ENCODE peak calls at places on chromosomes 16 and 17, in five cellular contexts. One of them, this sample, is unnamed.

GRCh38 chr17:50955160-50955559 is 89.0 kb upstream of the TOB1 start:
- DNase-seq in fibroblast of lung: no peak
- DNase-seq in CD4-positive, CD25-positive, alpha-beta regulatory T cell: no peak
- DNase-seq in endodermal cell: no peak
- DNase-seq in esophagus squamous epithelium: no peak
- DNase-seq in this sample: no peak

GRCh38 chr16:56939801-56940200 is 7.9 kb downstream of the HERPUD1 start:
- DNase-seq in CD4-positive, CD25-positive, alpha-beta regulatory T cell: no peak
- DNase-seq in endodermal cell: no peak
- DNase-seq in esophagus squamous epithelium: no peak
- DNase-seq in fibroblast of lung: no peak
- DNase-seq in this sample: no peak

GRCh38 chr17:8126306-8127066 is 2.6 kb upstream of the HES7 start:
- DNase-seq in fibroblast of lung: peak; percentile 43
- DNase-seq in CD4-positive, CD25-positive, alpha-beta regulatory T cell: no peak
- DNase-seq in endodermal cell: peak; percentile 89
- DNase-seq in esophagus squamous epithelium: no peak
- DNase-seq in this sample: peak; percentile 82

GRCh38 chr17:76137351-76138233 is 3.5 kb downstream of the FOXJ1 start:
- DNase-seq in CD4-positive, CD25-positive, alpha-beta regulatory T cell: no peak
- DNase-seq in esophagus squamous epithelium: no peak
- DNase-seq in endodermal cell: peak; percentile 80
- DNase-seq in fibroblast of lung: no peak
- DNase-seq in this sample: no peak

GRCh38 chr17:39617446-39618251 is 9.1 kb upstream of the PPP1R1B start:
- DNase-seq in CD4-positive, CD25-positive, alpha-beta regulatory T cell: peak; percentile 49
- DNase-seq in fibroblast of lung: peak; percentile 18
- DNase-seq in endodermal cell: peak; percentile 80
- DNase-seq in esophagus squamous epithelium: no peak
- DNase-seq in this sample: peak; percentile 34

GRCh38 chr17:14373587-14374259 is 72.8 kb downstream of the HS3ST3B1 start:
- DNase-seq in endodermal cell: no peak
- DNase-seq in esophagus squamous epithelium: no peak
- DNase-seq in fibroblast of lung: no peak
- DNase-seq in CD4-positive, CD25-positive, alpha-beta regulatory T cell: no peak
- DNase-seq in this sample: no peak

GRCh38 chr16:84161011-84161410 is 15.9 kb downstream of the DNAAF1 start:
- DNase-seq in CD4-positive, CD25-positive, alpha-beta regulatory T cell: no peak
- DNase-seq in endodermal cell: peak; percentile 34
- DNase-seq in fibroblast of lung: no peak
- DNase-seq in esophagus squamous epithelium: no peak
- DNase-seq in this sample: no peak

GRCh38 chr17:62187681-62188080 is 122.6 kb upstream of the MED13 start:
- DNase-seq in fibroblast of lung: peak; percentile 25
- DNase-seq in endodermal cell: no peak
- DNase-seq in CD4-positive, CD25-positive, alpha-beta regulatory T cell: no peak
- DNase-seq in esophagus squamous epithelium: no peak
- DNase-seq in this sample: no peak

GRCh38 chr16:49739381-49739780 is 116.5 kb downstream of the ZNF423 start:
- DNase-seq in esophagus squamous epithelium: no peak
- DNase-seq in fibroblast of lung: no peak
- DNase-seq in CD4-positive, CD25-positive, alpha-beta regulatory T cell: no peak
- DNase-seq in endodermal cell: peak; percentile 90
- DNase-seq in this sample: peak; percentile 14

GRCh38 chr17:70024253-70024652 is 50.8 kb upstream of the KCNJ16 start:
- DNase-seq in fibroblast of lung: no peak
- DNase-seq in esophagus squamous epithelium: no peak
- DNase-seq in CD4-positive, CD25-positive, alpha-beta regulatory T cell: no peak
- DNase-seq in endodermal cell: no peak
- DNase-seq in this sample: no peak

GRCh38 chr16:85998868-85999729 is 100.1 kb downstream of the IRF8 start:
- DNase-seq in CD4-positive, CD25-positive, alpha-beta regulatory T cell: no peak
- DNase-seq in esophagus squamous epithelium: no peak
- DNase-seq in endodermal cell: peak; percentile 33
- DNase-seq in fibroblast of lung: no peak
- DNase-seq in this sample: no peak

GRCh38 chr16:69186642-69187386 is at the start of gene SNTB2:
- DNase-seq in fibroblast of lung: peak; percentile 85
- DNase-seq in CD4-positive, CD25-positive, alpha-beta regulatory T cell: peak; percentile 79
- DNase-seq in esophagus squamous epithelium: peak; percentile 57
- DNase-seq in endodermal cell: peak; percentile 97
- DNase-seq in this sample: peak; percentile 96

GRCh38 chr17:75808905-75809621 is 24.5 kb downstream of the UNK start:
- DNase-seq in fibroblast of lung: peak; percentile 87
- DNase-seq in esophagus squamous epithelium: no peak
- DNase-seq in endodermal cell: peak; percentile 49
- DNase-seq in CD4-positive, CD25-positive, alpha-beta regulatory T cell: no peak
- DNase-seq in this sample: no peak

GRCh38 chr17:79338589-79338988 is 264.0 kb downstream of the ENGASE start:
- DNase-seq in esophagus squamous epithelium: no peak
- DNase-seq in endodermal cell: no peak
- DNase-seq in CD4-positive, CD25-positive, alpha-beta regulatory T cell: no peak
- DNase-seq in fibroblast of lung: peak; percentile 18
- DNase-seq in this sample: no peak

GRCh38 chr17:66203274-66204015 is 11.5 kb upstream of the CEP112 start:
- DNase-seq in CD4-positive, CD25-positive, alpha-beta regulatory T cell: no peak
- DNase-seq in esophagus squamous epithelium: no peak
- DNase-seq in endodermal cell: no peak
- DNase-seq in fibroblast of lung: no peak
- DNase-seq in this sample: no peak

GRCh38 chr17:39573447-39574298 is 34.0 kb downstream of the NEUROD2 start:
- DNase-seq in esophagus squamous epithelium: no peak
- DNase-seq in CD4-positive, CD25-positive, alpha-beta regulatory T cell: no peak
- DNase-seq in endodermal cell: peak; percentile 91
- DNase-seq in fibroblast of lung: peak; percentile 76
- DNase-seq in this sample: no peak

GRCh38 chr16:57310801-57311200 is 26.3 kb upstream of the PLLP start:
- DNase-seq in fibroblast of lung: no peak
- DNase-seq in CD4-positive, CD25-positive, alpha-beta regulatory T cell: no peak
- DNase-seq in endodermal cell: no peak
- DNase-seq in esophagus squamous epithelium: no peak
- DNase-seq in this sample: no peak

GRCh38 chr16:49463529-49463928 is 89.9 kb downstream of the C16orf78 start:
- DNase-seq in endodermal cell: peak; percentile 36
- DNase-seq in esophagus squamous epithelium: no peak
- DNase-seq in fibroblast of lung: no peak
- DNase-seq in CD4-positive, CD25-positive, alpha-beta regulatory T cell: peak; percentile 80
- DNase-seq in this sample: no peak

GRCh38 chr17:40106089-40106759 is 5.8 kb upstream of the NR1D1 start:
- DNase-seq in CD4-positive, CD25-positive, alpha-beta regulatory T cell: no peak
- DNase-seq in esophagus squamous epithelium: no peak
- DNase-seq in fibroblast of lung: no peak
- DNase-seq in endodermal cell: no peak
- DNase-seq in this sample: no peak

GRCh38 chr16:49850558-49851467 is 5.1 kb downstream of the ZNF423 start:
- DNase-seq in CD4-positive, CD25-positive, alpha-beta regulatory T cell: no peak
- DNase-seq in esophagus squamous epithelium: no peak
- DNase-seq in fibroblast of lung: no peak
- DNase-seq in endodermal cell: no peak
- DNase-seq in this sample: no peak

GRCh38 chr16:17408955-17409441 is 61.8 kb downstream of the XYLT1 start:
- DNase-seq in esophagus squamous epithelium: no peak
- DNase-seq in CD4-positive, CD25-positive, alpha-beta regulatory T cell: no peak
- DNase-seq in fibroblast of lung: no peak
- DNase-seq in endodermal cell: no peak
- DNase-seq in this sample: no peak

GRCh38 chr17:2468270-2468669 is 43.4 kb downstream of the METTL16 start:
- DNase-seq in endodermal cell: no peak
- DNase-seq in fibroblast of lung: peak; percentile 99
- DNase-seq in CD4-positive, CD25-positive, alpha-beta regulatory T cell: no peak
- DNase-seq in esophagus squamous epithelium: no peak
- DNase-seq in this sample: no peak

GRCh38 chr16:72990003-72990521 is 57.9 kb downstream of the ZFHX3 start:
- DNase-seq in endodermal cell: peak; percentile 68
- DNase-seq in CD4-positive, CD25-positive, alpha-beta regulatory T cell: no peak
- DNase-seq in esophagus squamous epithelium: no peak
- DNase-seq in fibroblast of lung: peak; percentile 80
- DNase-seq in this sample: no peak

GRCh38 chr16:83963277-83964119 is 4.5 kb upstream of the NECAB2 start:
- DNase-seq in endodermal cell: no peak
- DNase-seq in CD4-positive, CD25-positive, alpha-beta regulatory T cell: no peak
- DNase-seq in esophagus squamous epithelium: no peak
- DNase-seq in fibroblast of lung: no peak
- DNase-seq in this sample: no peak

GRCh38 chr16:57736419-57737281 is 1.1 kb downstream of the KATNB1 start:
- DNase-seq in endodermal cell: peak; percentile 78
- DNase-seq in fibroblast of lung: peak; percentile 81
- DNase-seq in CD4-positive, CD25-positive, alpha-beta regulatory T cell: peak; percentile 25
- DNase-seq in esophagus squamous epithelium: no peak
- DNase-seq in this sample: peak; percentile 45

GRCh38 chr17:79874329-79874981 is 35.2 kb upstream of the CBX4 start:
- DNase-seq in esophagus squamous epithelium: no peak
- DNase-seq in fibroblast of lung: peak; percentile 20
- DNase-seq in endodermal cell: peak; percentile 72
- DNase-seq in CD4-positive, CD25-positive, alpha-beta regulatory T cell: peak; percentile 33
- DNase-seq in this sample: peak; percentile 66

GRCh38 chr16:81606039-81606438 is 161.4 kb downstream of the CMIP start:
- DNase-seq in esophagus squamous epithelium: no peak
- DNase-seq in endodermal cell: no peak
- DNase-seq in CD4-positive, CD25-positive, alpha-beta regulatory T cell: no peak
- DNase-seq in fibroblast of lung: no peak
- DNase-seq in this sample: no peak
- H3K4me1 ChIP-seq in esophagus squamous epithelium: peaks cover 46% of the 10 kb centered on the region
- H3K4me1 ChIP-seq in endodermal cell: peaks cover 3% of the 10 kb centered on the region
- H3K4me1 ChIP-seq in CD4-positive, CD25-positive, alpha-beta regulatory T cell: no peaks in the 10 kb centered on the region
- H3K4me1 ChIP-seq in fibroblast of lung: peaks cover 9% of the 10 kb centered on the region
- H3K4me1 ChIP-seq in this sample: no peaks in the 10 kb centered on the region

GRCh38 chr16:3383045-3383448 is 17.8 kb downstream of the ZSCAN32 start:
- DNase-seq in fibroblast of lung: no peak
- DNase-seq in endodermal cell: no peak
- DNase-seq in esophagus squamous epithelium: no peak
- DNase-seq in CD4-positive, CD25-positive, alpha-beta regulatory T cell: no peak
- DNase-seq in this sample: no peak
- H3K9me3 ChIP-seq in fibroblast of lung: peaks cover 16% of the 10 kb centered on the region
- H3K9me3 ChIP-seq in endodermal cell: peaks cover 69% of the 10 kb centered on the region
- H3K9me3 ChIP-seq in esophagus squamous epithelium: peaks cover 78% of the 10 kb centered on the region
- H3K9me3 ChIP-seq in CD4-positive, CD25-positive, alpha-beta regulatory T cell: peaks cover 90% of the 10 kb centered on the region
- H3K9me3 ChIP-seq in this sample: peaks cover 22% of the 10 kb centered on the region

GRCh38 chr17:493666-494065 is 141.1 kb upstream of the RPH3AL start:
- DNase-seq in fibroblast of lung: no peak
- DNase-seq in esophagus squamous epithelium: no peak
- DNase-seq in CD4-positive, CD25-positive, alpha-beta regulatory T cell: no peak
- DNase-seq in endodermal cell: no peak
- DNase-seq in this sample: no peak
- H3K4me3 ChIP-seq in fibroblast of lung: no peak overlapping the region
- H3K4me3 ChIP-seq in esophagus squamous epithelium: no peak overlapping the region
- H3K4me3 ChIP-seq in CD4-positive, CD25-positive, alpha-beta regulatory T cell: no peak overlapping the region
- H3K4me3 ChIP-seq in endodermal cell: no peak overlapping the region
- H3K4me3 ChIP-seq in this sample: no peak overlapping the region

DNA sequence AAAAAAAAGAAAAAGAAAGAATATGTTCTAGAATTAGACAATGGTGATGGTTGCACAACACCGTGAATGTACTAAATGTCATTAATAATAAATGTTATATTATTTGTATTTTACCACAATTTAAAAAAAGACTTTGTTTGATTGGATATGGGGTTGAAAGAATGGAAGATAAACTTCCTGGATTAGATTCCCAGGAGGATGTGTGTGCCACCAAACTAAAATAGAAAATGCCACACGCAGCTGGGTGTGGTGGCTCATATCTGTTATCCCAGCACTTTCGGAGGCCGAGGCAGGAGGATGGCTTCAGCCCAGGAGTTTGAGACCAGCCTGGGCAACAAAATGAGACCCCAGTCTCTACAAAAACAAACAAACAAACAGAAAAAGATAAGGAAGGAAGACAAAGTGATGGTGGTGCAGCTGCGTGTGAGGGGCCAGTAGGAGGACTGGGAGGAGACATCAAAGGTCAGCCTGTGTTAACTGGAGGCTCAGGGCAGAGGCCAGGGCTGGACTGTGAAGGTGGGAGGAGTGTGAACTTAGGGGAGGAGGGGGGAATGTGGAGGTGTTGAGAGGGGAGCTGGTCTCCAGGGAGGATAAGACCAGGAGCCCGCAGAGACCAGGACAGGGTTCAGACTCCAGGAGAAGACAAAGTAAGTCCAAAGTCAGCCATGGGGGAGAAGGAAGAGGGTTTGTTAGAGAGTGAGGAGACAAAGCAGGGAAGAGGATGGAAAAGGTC is 4.1 kb downstream of the PECAM1 start:
- DNase-seq in esophagus squamous epithelium: no peak
- DNase-seq in endodermal cell: no peak
- DNase-seq in CD4-positive, CD25-positive, alpha-beta regulatory T cell: no peak
- DNase-seq in fibroblast of lung: no peak
- DNase-seq in this sample: no peak
- H3K4me1 ChIP-seq in esophagus squamous epithelium: peaks cover 5% of the 10 kb centered on the region
- H3K4me1 ChIP-seq in endodermal cell: peaks cover 10% of the 10 kb centered on the region
- H3K4me1 ChIP-seq in CD4-positive, CD25-positive, alpha-beta regulatory T cell: peaks cover 5% of the 10 kb centered on the region
- H3K4me1 ChIP-seq in fibroblast of lung: peaks cover 15% of the 10 kb centered on the region
- H3K4me1 ChIP-seq in this sample: no peaks in the 10 kb centered on the region

GRCh38 chr16:35745191-35745590 is 2285.8 kb downstream of the TP53TG3F start:
- DNase-seq in endodermal cell: no peak
- DNase-seq in fibroblast of lung: no peak
- DNase-seq in CD4-positive, CD25-positive, alpha-beta regulatory T cell: no peak
- DNase-seq in esophagus squamous epithelium: no peak
- DNase-seq in this sample: no peak

GRCh38 chr16:35747658-35748455 is 2288.4 kb downstream of the TP53TG3F start:
- DNase-seq in CD4-positive, CD25-positive, alpha-beta regulatory T cell: no peak
- DNase-seq in fibroblast of lung: no peak
- DNase-seq in esophagus squamous epithelium: no peak
- DNase-seq in endodermal cell: no peak
- DNase-seq in this sample: no peak

GRCh38 chr16:35745821-35746248 is 2286.4 kb downstream of the TP53TG3F start:
- DNase-seq in endodermal cell: no peak
- DNase-seq in CD4-positive, CD25-positive, alpha-beta regulatory T cell: no peak
- DNase-seq in esophagus squamous epithelium: no peak
- DNase-seq in fibroblast of lung: no peak
- DNase-seq in this sample: no peak

GRCh38 chr16:35746963-35747657 is 2287.7 kb downstream of the TP53TG3F start:
- DNase-seq in fibroblast of lung: no peak
- DNase-seq in CD4-positive, CD25-positive, alpha-beta regulatory T cell: no peak
- DNase-seq in endodermal cell: no peak
- DNase-seq in esophagus squamous epithelium: no peak
- DNase-seq in this sample: no peak

DNA sequence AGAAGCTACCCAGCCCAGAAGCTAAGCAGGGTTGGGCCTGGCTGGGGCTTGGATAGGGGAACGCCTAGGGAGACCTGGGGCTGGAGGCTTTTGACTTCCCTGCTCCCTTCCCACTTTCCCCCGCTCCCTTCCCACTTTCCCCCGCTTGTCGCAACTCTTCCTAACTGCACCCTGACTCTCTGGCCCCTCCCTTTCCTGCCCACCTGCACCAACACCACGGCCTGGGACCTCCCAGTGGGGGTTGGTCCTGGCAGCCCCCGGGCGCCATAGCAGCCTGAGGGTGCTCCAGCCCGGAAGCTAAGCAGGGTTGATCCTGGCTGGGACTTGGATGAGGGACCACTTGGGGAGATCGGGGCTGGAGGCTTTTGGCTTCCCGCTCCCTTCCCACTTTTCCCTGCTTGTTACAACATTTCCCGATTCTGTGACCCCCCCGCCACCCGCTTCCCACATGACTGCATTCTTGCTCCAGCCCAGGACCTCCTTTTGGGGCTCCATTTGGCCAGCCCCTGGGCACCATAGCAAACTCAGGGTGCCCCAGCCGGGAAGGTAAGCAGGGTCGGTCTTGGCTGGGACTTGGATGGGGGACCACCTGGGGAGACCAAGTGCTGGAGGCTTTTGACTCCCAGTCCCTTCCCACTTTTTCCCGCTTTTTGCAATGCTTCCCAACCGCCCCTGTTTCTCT is 2287.0 kb downstream of the TP53TG3F start:
- DNase-seq in endodermal cell: no peak
- DNase-seq in CD4-positive, CD25-positive, alpha-beta regulatory T cell: no peak
- DNase-seq in esophagus squamous epithelium: no peak
- DNase-seq in fibroblast of lung: no peak
- DNase-seq in this sample: no peak
- H3K9me3 ChIP-seq in endodermal cell: peaks cover 29% of the 10 kb centered on the region
- H3K9me3 ChIP-seq in CD4-positive, CD25-positive, alpha-beta regulatory T cell: peaks cover 79% of the 10 kb centered on the region
- H3K9me3 ChIP-seq in esophagus squamous epithelium: peaks cover 3% of the 10 kb centered on the region
- H3K9me3 ChIP-seq in fibroblast of lung: no peaks in the 10 kb centered on the region
- H3K9me3 ChIP-seq in this sample: no peaks in the 10 kb centered on the region

This sample was measured in HAP-1.